ENCODE peak calls at places on chromosome 15, in seven cellular contexts. I, Q, K, Z, E, R and J are unnamed samples.

GRCh38 chr15:73800662-73801345 is 47.7 kb upstream of the INSYN1 start:
- DNase-seq in Q (no peak), K (no peak), R (peak; percentile 74), E (peak; percentile 98), I (peak; percentile 11), Z (peak; percentile 91), J (peak; percentile 83)

GRCh38 chr15:39663684-39664083 is 82.8 kb downstream of the THBS1 start:
- DNase-seq in E (no peak), Z (no peak), R (no peak), I (no peak), K (no peak), Q (no peak), J (no peak)

GRCh38 chr15:76866716-76867321 is 38.3 kb downstream of the SCAPER start:
- DNase-seq in K (peak; percentile 43), R (peak; percentile 19), I (peak; percentile 50), E (no peak), Q (no peak), Z (no peak), J (peak; percentile 56)

GRCh38 chr15:100083572-100083971 is 258.2 kb downstream of the ADAMTS17 start:
- DNase-seq in I (no peak), R (no peak), E (peak; percentile 36), Q (no peak), Z (no peak), K (no peak), J (peak; percentile 56)

GRCh38 chr15:75230524-75231371 is 27.4 kb upstream of the GOLGA6C start:
- DNase-seq in Z (peak; percentile 36), Q (no peak), I (no peak), E (no peak), K (peak; percentile 28), R (no peak), J (no peak)

GRCh38 chr15:80735344-80735743 is 40.2 kb downstream of the ABHD17C start:
- DNase-seq in E (no peak), I (no peak), R (no peak), K (no peak), Q (no peak), Z (no peak), J (no peak)

GRCh38 chr15:41022487-41023090 is 69.3 kb downstream of the CHAC1 start:
- DNase-seq in R (no peak), K (peak; percentile 71), I (peak; percentile 55), Q (peak; percentile 56), Z (no peak), E (peak; percentile 11), J (peak; percentile 77)

GRCh38 chr15:63006032-63006878 is 36.3 kb upstream of the TPM1 start:
- DNase-seq in K (no peak), R (no peak), Z (no peak), E (no peak), Q (no peak), I (no peak), J (peak; percentile 62)

GRCh38 chr15:69154684-69155083 is 5.8 kb upstream of the GLCE start:
- DNase-seq in E (peak; percentile 67), K (no peak), R (peak; percentile 24), Z (no peak), I (no peak), Q (no peak), J (peak; percentile 61)

GRCh38 chr15:83206387-83206970 is 1.1 kb downstream of the HDGFL3 start:
- DNase-seq in K (peak; percentile 35), Q (no peak), I (peak; percentile 9), E (no peak), R (no peak), Z (no peak), J (peak; percentile 37)

GRCh38 chr15:65008989-65009388 is 19.3 kb upstream of the SPG21 start:
- DNase-seq in I (no peak), Q (no peak), Z (no peak), R (no peak), K (peak; percentile 45), E (no peak), J (no peak)

GRCh38 chr15:41870689-41871081 is 23.2 kb downstream of the SPTBN5 start:
- DNase-seq in R (peak; percentile 2), E (peak; percentile 89), Q (no peak), Z (no peak), K (no peak), I (peak; percentile 12), J (peak; percentile 41)

GRCh38 chr15:77122576-77122975 is 51.7 kb upstream of the TSPAN3 start:
- DNase-seq in R (no peak), E (no peak), Z (no peak), Q (no peak), K (no peak), I (no peak), J (no peak)

GRCh38 chr15:63402498-63403253 is 21.0 kb upstream of the CA12 start:
- DNase-seq in I (peak; percentile 34), R (no peak), K (peak; percentile 78), Z (no peak), Q (peak; percentile 11), E (no peak), J (peak; percentile 59)

GRCh38 chr15:78873796-78874761 is 1.4 kb downstream of the MORF4L1 start:
- DNase-seq in R (no peak), Q (no peak), I (peak; percentile 38), K (peak; percentile 47), Z (no peak), E (peak; percentile 33), J (peak; percentile 51)

GRCh38 chr15:60390231-60390630 is 7.6 kb downstream of the ANXA2 start:
- DNase-seq in Z (no peak), K (no peak), E (no peak), Q (no peak), R (no peak), I (no peak), J (no peak)
- H3K4me3 ChIP-seq in Z (no peak overlapping the region), K (no peak overlapping the region), E (peak overlapping the region; percentile 6), Q (no peak overlapping the region), R (peak overlapping the region; percentile 32), I (no peak overlapping the region), J (peak overlapping the region; percentile 72)

DNA sequence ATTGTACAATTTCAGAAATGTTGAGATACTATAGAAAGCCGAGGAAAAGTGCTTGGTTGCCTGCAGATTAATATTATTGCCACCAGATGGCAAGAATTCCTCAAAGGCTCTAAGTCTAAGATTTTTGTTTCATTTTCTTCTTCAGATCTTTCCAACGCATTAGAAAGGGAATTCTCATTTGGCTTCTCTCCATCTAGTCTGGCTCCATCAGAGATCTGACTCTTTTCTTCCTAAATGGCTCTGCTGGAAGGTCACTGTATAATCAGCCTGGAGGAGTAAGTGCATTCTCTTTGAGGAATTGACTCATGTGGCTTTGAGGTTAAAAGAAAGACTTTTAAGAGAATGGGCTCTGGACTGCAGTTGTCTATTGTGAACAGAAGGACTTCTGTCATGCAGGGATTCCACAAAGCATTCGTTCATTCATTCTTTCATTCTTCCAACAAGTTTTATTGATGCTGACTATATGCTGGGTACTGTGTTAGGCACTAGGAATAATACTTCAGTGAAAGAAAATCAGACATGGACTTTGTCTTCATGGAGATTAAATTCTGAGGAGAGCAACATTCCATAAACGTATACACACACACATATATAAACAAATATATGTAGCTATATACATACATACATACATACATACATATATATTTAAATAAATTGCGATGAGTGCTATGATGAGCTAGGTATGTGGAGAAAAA is 55.3 kb downstream of the SLC28A2 start:
- DNase-seq in Q (no peak), R (peak; percentile 11), E (no peak), K (peak; percentile 18), I (peak; percentile 33), Z (no peak), J (peak; percentile 43)
- H3K4me3 ChIP-seq in Q (no peak overlapping the region), R (no peak overlapping the region), E (peak overlapping the region; percentile 19), K (no peak overlapping the region), I (no peak overlapping the region), Z (peak overlapping the region; percentile 29), J (peak overlapping the region; percentile 52)

DNA sequence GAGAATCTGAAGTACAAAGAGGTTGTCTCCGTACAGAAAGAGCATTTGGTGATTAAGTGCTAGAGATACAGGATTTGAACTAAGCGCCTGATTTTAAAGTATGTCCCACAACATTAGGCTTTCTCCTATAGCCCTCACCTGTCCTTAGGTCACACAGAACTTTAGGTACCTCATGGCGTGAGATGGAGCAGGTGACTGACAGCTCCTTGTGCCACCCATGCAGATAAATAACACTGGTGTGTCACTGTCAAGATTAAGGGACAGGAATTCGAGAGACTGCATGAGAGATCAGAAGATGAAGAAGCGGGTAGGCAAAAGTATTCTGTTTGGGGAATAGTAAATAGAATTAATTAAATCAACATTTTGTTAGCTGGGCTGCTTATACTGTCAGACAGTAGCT is 1.1 kb downstream of the BLM start:
- DNase-seq in R (no peak), Q (no peak), I (no peak), Z (no peak), E (no peak), K (no peak), J (no peak)
- H3K4me3 ChIP-seq in R (peak overlapping the region; percentile 87), Q (no peak overlapping the region), I (no peak overlapping the region), Z (no peak overlapping the region), E (peak overlapping the region; percentile 83), K (peak overlapping the region; percentile 93), J (peak overlapping the region; percentile 90)

GRCh38 chr15:61033938-61034792 is 194.9 kb downstream of the RORA start:
- DNase-seq in Q (no peak), I (no peak), K (no peak), R (no peak), Z (no peak), E (no peak), J (no peak)
- H3K4me3 ChIP-seq in Q (no peak overlapping the region), I (no peak overlapping the region), K (no peak overlapping the region), R (no peak overlapping the region), Z (no peak overlapping the region), E (no peak overlapping the region), J (no peak overlapping the region)

DNA sequence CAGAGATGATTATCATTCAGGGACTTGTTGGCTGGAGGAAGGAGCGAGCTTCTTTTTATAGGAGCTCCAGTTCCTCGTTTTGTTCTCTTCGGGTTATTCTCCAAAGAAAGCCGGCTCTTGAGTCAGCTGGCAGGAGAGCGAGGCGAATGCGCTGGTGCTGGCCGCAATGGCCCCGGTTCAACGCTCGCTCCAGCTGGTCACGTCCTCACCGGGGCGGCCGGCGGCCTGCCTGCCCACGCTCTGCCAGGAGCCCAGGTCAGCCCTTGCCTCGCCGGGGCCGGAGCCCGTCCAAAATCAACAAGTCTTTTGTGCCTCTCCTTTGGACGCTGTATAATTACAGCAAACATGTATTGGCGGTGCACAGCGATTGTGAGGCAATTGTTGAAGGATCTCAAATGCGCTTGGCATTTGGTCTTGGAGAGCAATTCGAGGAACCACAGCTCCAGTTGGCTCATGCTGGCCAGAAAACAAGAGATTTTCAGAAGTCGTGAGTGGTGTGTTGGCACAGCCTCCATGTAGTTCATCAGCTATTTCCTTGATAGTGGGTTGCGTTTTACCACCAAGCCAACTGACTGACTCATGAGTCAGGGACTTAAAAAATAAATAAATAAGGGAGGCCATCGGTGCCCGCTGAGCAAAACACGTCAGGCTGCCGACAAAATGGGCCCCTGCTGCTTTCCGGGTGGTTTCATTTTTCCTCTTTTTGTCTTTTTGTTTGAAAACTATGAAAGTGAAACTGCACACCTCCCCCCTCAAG is 288.5 kb downstream of the UACA start:
- DNase-seq in E (peak; percentile 100), Q (no peak), R (no peak), I (peak; percentile 12), K (no peak), Z (peak; percentile 90), J (peak; percentile 68)
- H3K4me3 ChIP-seq in E (peak overlapping the region; percentile 14), Q (no peak overlapping the region), R (no peak overlapping the region), I (no peak overlapping the region), K (no peak overlapping the region), Z (no peak overlapping the region), J (peak overlapping the region; percentile 73)